ENCODE peak calls at places on chromosomes 11 and 22, in six cellular contexts. M is heart right ventricle; U is CD8-positive, alpha-beta T cell; J is tibial nerve; E is HL-60; N is GM23248. H is an unnamed sample.

GRCh38 chr11:16959528-16960100 is 54.6 kb downstream of the PLEKHA7 start:
- DNase-seq in E (no peak), M (no peak), J (no peak), U (no peak), N (no peak), H (no peak)

GRCh38 chr11:45576461-45577215 is 88.8 kb downstream of the CHST1 start:
- DNase-seq in M (no peak), N (peak; percentile 29), E (no peak), J (no peak), U (no peak), H (no peak)

GRCh38 chr22:29167032-29167911 is 38.4 kb upstream of the EMID1 start:
- DNase-seq in M (no peak), E (peak; percentile 97), J (no peak), U (peak; percentile 48), N (no peak), H (no peak)

GRCh38 chr11:70507466-70508230 is 109.3 kb downstream of the CTTN start:
- DNase-seq in E (no peak), J (no peak), M (no peak), U (no peak), N (no peak), H (no peak)

GRCh38 chr22:26442086-26442756 is 13.2 kb downstream of the ASPHD2 start:
- DNase-seq in M (no peak), N (no peak), E (peak; percentile 28), J (no peak), U (no peak), H (no peak)

GRCh38 chr11:67667490-67668190 is 6.8 kb downstream of the ALDH3B2 start:
- DNase-seq in J (no peak), M (no peak), N (no peak), U (no peak), E (no peak), H (no peak)

GRCh38 chr11:48088682-48089050 is 108.3 kb downstream of the PTPRJ start:
- DNase-seq in U (no peak), J (no peak), M (no peak), E (no peak), N (no peak), H (no peak)

GRCh38 chr11:11580831-11581492 is 40.8 kb downstream of the GALNT18 start:
- DNase-seq in U (no peak), M (no peak), N (peak; percentile 60), J (no peak), E (no peak), H (no peak)

GRCh38 chr11:77082838-77083552 is 16.2 kb downstream of the CAPN5 start:
- DNase-seq in J (peak; percentile 48), M (peak; percentile 54), N (peak; percentile 82), E (no peak), U (peak; percentile 60), H (peak; percentile 30)

GRCh38 chr22:23054531-23055257 is 15.6 kb upstream of the GNAZ start:
- DNase-seq in U (no peak), E (no peak), M (no peak), J (no peak), N (no peak), H (no peak)
- H3K27ac ChIP-seq in U (no peak overlapping the region), E (no peak overlapping the region), M (no peak overlapping the region), J (no peak overlapping the region), N (no peak overlapping the region), H (no peak overlapping the region)

DNA sequence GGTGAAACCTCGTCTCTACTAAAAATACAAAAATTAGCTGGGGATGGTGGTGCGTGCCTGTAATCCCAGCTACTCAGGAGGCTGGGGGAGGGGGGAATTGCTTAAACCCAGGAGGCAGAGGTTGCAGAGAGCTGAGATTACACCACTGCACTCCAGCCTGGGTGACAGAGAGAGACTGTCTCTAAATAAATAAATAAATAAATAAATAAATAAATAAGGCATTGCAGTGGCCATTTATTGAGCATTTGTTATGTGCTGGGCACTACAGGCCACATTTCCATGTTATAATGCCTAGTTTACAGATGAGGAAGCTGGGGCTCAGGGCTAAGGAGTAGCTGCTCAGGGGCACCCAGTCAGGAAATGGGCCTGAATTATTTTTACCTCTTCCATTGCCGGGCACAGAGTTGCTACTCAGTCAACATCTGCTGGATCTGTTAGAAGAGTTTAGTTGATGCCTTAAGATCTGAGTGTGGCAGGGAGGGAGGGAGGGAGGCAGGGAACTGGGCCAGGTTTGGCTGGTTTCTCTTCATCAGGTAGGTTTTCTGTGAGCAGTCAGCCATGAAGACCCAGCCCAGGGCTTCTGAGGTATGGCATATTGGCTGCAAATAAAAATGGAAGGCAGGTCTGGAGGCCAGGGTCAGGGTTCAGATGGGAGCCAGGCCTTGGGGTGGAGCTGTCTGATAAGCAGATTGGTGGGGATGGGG is 5.6 kb downstream of the PVALB start:
- DNase-seq in E (no peak), J (no peak), M (no peak), U (no peak), N (no peak), H (no peak)
- H3K27me3 ChIP-seq in E (peaks cover 24% of the 10 kb centered on the region), J (no peaks in the 10 kb centered on the region), M (peaks cover 3% of the 10 kb centered on the region), U (peaks cover 6% of the 10 kb centered on the region), N (peaks cover 79% of the 10 kb centered on the region), H (peaks cover 7% of the 10 kb centered on the region)

DNA sequence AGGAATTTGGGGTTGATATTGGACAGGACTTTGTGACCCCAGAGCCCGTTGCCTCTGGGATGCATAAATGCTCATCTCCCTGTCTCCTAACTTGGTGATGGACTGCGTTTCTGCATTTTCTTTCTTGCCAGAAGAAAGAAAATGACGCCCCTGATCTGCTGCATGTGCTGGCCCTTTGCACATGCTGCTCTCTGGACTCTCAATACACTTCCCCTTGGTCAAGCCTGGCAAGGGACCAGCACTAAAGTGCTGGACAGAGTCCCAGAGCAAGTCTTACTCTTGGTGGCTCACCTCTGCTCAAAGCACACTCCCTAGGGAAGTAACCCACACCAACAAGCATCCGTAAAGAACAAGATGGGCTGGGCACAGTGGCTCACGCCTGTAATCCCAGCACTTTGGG is 40.7 kb downstream of the MYH9 start:
- DNase-seq in J (no peak), N (no peak), M (peak; percentile 51), E (no peak), U (no peak), H (no peak)
- H3K27ac ChIP-seq in J (no peak overlapping the region), N (peak overlapping the region; percentile 18), M (peak overlapping the region; percentile 52), E (no peak overlapping the region), U (no peak overlapping the region), H (no peak overlapping the region)

GRCh38 chr11:27716216-27716615 is 16.0 kb upstream of the BDNF start:
- DNase-seq in N (no peak), J (no peak), U (no peak), E (no peak), M (no peak), H (no peak)

GRCh38 chr11:27717801-27718229 is 17.6 kb upstream of the BDNF start:
- DNase-seq in J (no peak), N (peak; percentile 49), U (no peak), M (no peak), E (no peak), H (no peak)

GRCh38 chr11:27718346-27718852 is 18.1 kb upstream of the BDNF start:
- DNase-seq in J (no peak), N (peak; percentile 92), E (no peak), U (no peak), M (no peak), H (no peak)

GRCh38 chr11:27717377-27717776 is 17.1 kb upstream of the BDNF start:
- DNase-seq in U (no peak), J (no peak), M (no peak), N (peak; percentile 51), E (no peak), H (no peak)

GRCh38 chr11:27716850-27717249 is 16.6 kb upstream of the BDNF start:
- DNase-seq in E (no peak), U (no peak), N (peak; percentile 71), J (no peak), M (no peak), H (no peak)
- H3K27me3 ChIP-seq in E (peaks cover 37% of the 10 kb centered on the region), U (peaks cover 20% of the 10 kb centered on the region), N (peaks cover 11% of the 10 kb centered on the region), J (peaks cover 2% of the 10 kb centered on the region), M (peaks cover 2% of the 10 kb centered on the region), H (peaks cover 9% of the 10 kb centered on the region)

GRCh38 chr11:111570796-111571195 is 30.3 kb downstream of the LAYN start:
- DNase-seq in J (no peak), N (peak; percentile 71), M (no peak), U (no peak), E (no peak), H (no peak)

GRCh38 chr11:111575748-111576147 is 26.5 kb upstream of the SIK2 start:
- DNase-seq in J (no peak), E (no peak), N (no peak), U (no peak), M (no peak), H (no peak)

GRCh38 chr11:111573821-111574249 is 28.4 kb upstream of the SIK2 start:
- DNase-seq in M (no peak), N (peak; percentile 51), J (no peak), E (no peak), U (no peak), H (no peak)

GRCh38 chr11:111571829-111572501 is 30.3 kb upstream of the SIK2 start:
- DNase-seq in J (no peak), E (no peak), N (peak; percentile 57), M (no peak), U (no peak), H (no peak)

GRCh38 chr11:111574373-111575230 is 27.6 kb upstream of the SIK2 start:
- DNase-seq in N (no peak), M (no peak), U (no peak), J (no peak), E (no peak), H (no peak)
- H3K27ac ChIP-seq in N (no peak overlapping the region), M (peak overlapping the region; percentile 67), U (no peak overlapping the region), J (peak overlapping the region; percentile 15), E (no peak overlapping the region), H (no peak overlapping the region)

GRCh38 chr11:72615329-72615728 is 58.9 kb downstream of the PDE2A start:
- DNase-seq in E (no peak), N (no peak), U (peak; percentile 0), J (no peak), M (no peak), H (no peak)
- H3K27me3 ChIP-seq in E (peaks cover 4% of the 10 kb centered on the region), N (peaks cover 14% of the 10 kb centered on the region), U (no peaks in the 10 kb centered on the region), J (no peaks in the 10 kb centered on the region), M (no peaks in the 10 kb centered on the region), H (peaks cover 9% of the 10 kb centered on the region)

GRCh38 chr11:57709802-57710367 is 2.1 kb downstream of the MED19 start:
- DNase-seq in J (no peak), N (no peak), U (no peak), M (no peak), E (no peak), H (no peak)
- H3K27ac ChIP-seq in J (no peak overlapping the region), N (no peak overlapping the region), U (no peak overlapping the region), M (no peak overlapping the region), E (no peak overlapping the region), H (no peak overlapping the region)